ENCODE peak calls at places on chromosomes 1 and 21, in six cellular contexts. H is aorta, R is mammary epithelial cell, I is astrocyte, D is tibial nerve, S is IMR-90. F is an unnamed sample. For H3K4me1, the result is how much of the 10 kb centered on the place peaks cover.

GRCh38 chr21:29007135-29007534 is 12.0 kb downstream of the RWDD2B start:
- DNase-seq in R (no peak), S (no peak), I (no peak), H (no peak), D (no peak), F (no peak)

GRCh38 chr21:42439284-42440186 is 35.8 kb downstream of the UBASH3A start:
- DNase-seq in H (no peak), D (no peak), R (no peak), I (no peak), S (no peak), F (no peak)

GRCh38 chr1:94389298-94389697 is 28.9 kb upstream of the ABCD3 start:
- DNase-seq in R (no peak), I (no peak), D (no peak), S (no peak), H (no peak), F (no peak)

GRCh38 chr1:61580417-61580816 is 144.5 kb downstream of the TM2D1 start:
- DNase-seq in H (no peak), S (no peak), D (no peak), I (no peak), R (no peak), F (no peak)

GRCh38 chr1:182175340-182176068 is 114.0 kb upstream of the ZNF648 start:
- DNase-seq in H (no peak), I (no peak), D (no peak), R (peak), S (no peak), F (no peak)

GRCh38 chr1:46086581-46086980 is 45.8 kb downstream of the PIK3R3 start:
- DNase-seq in D (no peak), S (peak), H (no peak), I (no peak), R (peak), F (no peak)

GRCh38 chr21:16004121-16004520 is 274.3 kb downstream of the USP25 start:
- DNase-seq in D (no peak), H (no peak), I (no peak), S (peak), R (no peak), F (no peak)

GRCh38 chr1:23403038-23403336 is 21.6 kb downstream of the TCEA3 start:
- DNase-seq in R (peak), S (peak), H (no peak), D (peak), I (peak), F (peak)

GRCh38 chr1:201561604-201562003 is 22.7 kb downstream of the NAV1 start:
- DNase-seq in H (no peak), D (no peak), R (no peak), S (no peak), I (no peak), F (peak)

GRCh38 chr21:42468511-42469131 is 27.4 kb downstream of the RSPH1 start:
- DNase-seq in S (no peak), D (no peak), R (peak), I (peak), H (no peak), F (no peak)

GRCh38 chr1:58848818-58849411 is 65.1 kb upstream of the JUN start:
- DNase-seq in I (peak), D (peak), S (peak), H (peak), R (peak), F (peak)

GRCh38 chr1:10494754-10495474 is 20.2 kb downstream of the PEX14 start:
- DNase-seq in R (peak), S (peak), H (peak), D (peak), I (no peak), F (peak)

GRCh38 chr1:206878456-206878855 is 13.0 kb downstream of the IL20 start:
- DNase-seq in R (no peak), D (no peak), S (no peak), H (no peak), I (no peak), F (no peak)

GRCh38 chr1:6349254-6349943 is 44.2 kb downstream of the ACOT7 start:
- DNase-seq in S (no peak), I (no peak), H (no peak), D (no peak), R (no peak), F (no peak)

GRCh38 chr1:45563843-45564242 is 13.2 kb downstream of the AKR1A1 start:
- DNase-seq in D (no peak), H (no peak), R (no peak), S (no peak), I (no peak), F (no peak)

GRCh38 chr1:182135946-182136345 is 74.4 kb upstream of the ZNF648 start:
- DNase-seq in H (no peak), D (no peak), S (no peak), I (no peak), R (no peak), F (no peak)

GRCh38 chr1:204437796-204438570 is 26.4 kb upstream of the PPP1R15B start:
- DNase-seq in I (no peak), D (no peak), S (no peak), H (no peak), R (peak), F (no peak)

GRCh38 chr1:18965206-18966173 is 9.0 kb upstream of the IFFO2 start:
- DNase-seq in R (peak), D (no peak), I (peak), S (peak), H (peak), F (peak)

DNA sequence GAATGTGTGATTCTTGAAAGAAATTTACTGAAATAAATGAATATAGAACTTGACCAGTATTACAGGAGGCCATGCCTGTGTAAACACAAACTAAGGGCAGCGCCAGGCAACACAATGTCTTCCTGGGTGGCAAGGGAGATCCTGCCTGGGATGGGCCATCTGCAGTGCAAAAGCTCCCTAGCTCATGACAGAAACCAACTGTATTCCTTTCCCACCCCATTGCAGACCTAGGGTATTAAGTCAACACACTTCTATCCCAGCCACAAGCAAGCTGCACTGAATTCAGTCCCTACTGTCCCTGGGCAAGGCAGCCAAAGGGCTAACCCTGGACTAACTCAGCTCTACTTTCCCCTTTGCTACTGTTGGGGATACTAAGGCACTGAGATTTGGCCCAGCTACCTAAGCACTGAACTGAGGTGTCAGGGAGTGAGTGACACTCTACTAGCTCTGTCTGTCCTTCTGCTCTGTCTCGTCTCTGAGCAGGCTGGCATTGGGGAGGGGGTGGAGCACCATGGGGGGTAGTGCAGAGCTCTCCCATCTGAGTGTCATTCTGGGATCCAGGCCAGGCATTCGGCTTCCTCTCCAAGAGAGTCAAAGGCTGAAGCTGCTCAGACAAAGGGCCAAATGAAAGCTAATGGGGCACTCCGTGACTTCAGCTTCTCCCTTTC is 2.5 kb downstream of the INKA2 start:
- DNase-seq in H (peak), D (no peak), S (peak), I (no peak), R (no peak), F (no peak)
- H3K4me3 ChIP-seq in H (no peak), D (no peak), S (no peak), I (no peak), R (no peak), F (peak)

GRCh38 chr1:109622103-109622892 is 2.7 kb downstream of the AMPD2 start:
- DNase-seq in D (peak), R (no peak), S (no peak), H (no peak), I (no peak), F (no peak)

GRCh38 chr1:109624215-109625010 is 4.8 kb downstream of the AMPD2 start:
- DNase-seq in H (no peak), I (no peak), R (no peak), S (no peak), D (peak), F (no peak)

GRCh38 chr1:109623601-109624161 is 4.0 kb downstream of the AMPD2 start:
- DNase-seq in I (no peak), S (no peak), R (no peak), D (peak), H (no peak), F (peak)

GRCh38 chr1:109621402-109622101 is 1.9 kb downstream of the AMPD2 start:
- DNase-seq in I (no peak), S (no peak), H (no peak), R (no peak), D (no peak), F (no peak)

DNA sequence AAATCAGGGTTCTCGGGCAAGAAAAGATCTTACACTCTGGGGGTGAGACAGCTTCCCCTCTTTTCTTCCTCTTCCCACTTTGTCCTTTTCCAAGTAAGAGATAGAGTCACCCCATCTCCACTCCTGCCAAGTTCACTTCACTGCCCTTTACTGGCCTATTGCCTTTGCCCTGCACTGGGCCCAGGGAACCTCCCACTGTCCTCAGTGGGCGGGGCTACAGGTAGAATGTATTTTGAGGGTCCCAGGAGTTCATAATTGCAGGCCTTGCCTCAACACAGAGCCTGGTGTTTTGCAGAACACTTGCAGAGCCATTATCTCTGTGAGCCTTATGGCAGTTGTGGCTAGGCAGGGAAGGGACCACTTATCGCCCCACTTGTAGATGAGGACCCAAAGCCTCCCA is 3.3 kb downstream of the AMPD2 start:
- DNase-seq in R (no peak), I (no peak), S (no peak), H (no peak), D (no peak), F (no peak)
- H3K4me1 ChIP-seq in R (under half), I (under half), S (under half), H (under half), D (under half), F (under half)

GRCh38 chr1:235011064-235011598 is 117.5 kb downstream of the TOMM20 start:
- DNase-seq in S (no peak), R (no peak), D (no peak), I (no peak), H (no peak), F (no peak)
- H3K4me3 ChIP-seq in S (no peak), R (no peak), D (no peak), I (peak), H (no peak), F (no peak)

GRCh38 chr1:12636098-12636950 is 7.6 kb upstream of the AADACL4 start:
- DNase-seq in S (peak), D (peak), H (peak), R (no peak), I (peak), F (peak)
- H3K4me1 ChIP-seq in S (under half), D (under half), H (under half), R (under half), I (under half), F (under half)

DNA sequence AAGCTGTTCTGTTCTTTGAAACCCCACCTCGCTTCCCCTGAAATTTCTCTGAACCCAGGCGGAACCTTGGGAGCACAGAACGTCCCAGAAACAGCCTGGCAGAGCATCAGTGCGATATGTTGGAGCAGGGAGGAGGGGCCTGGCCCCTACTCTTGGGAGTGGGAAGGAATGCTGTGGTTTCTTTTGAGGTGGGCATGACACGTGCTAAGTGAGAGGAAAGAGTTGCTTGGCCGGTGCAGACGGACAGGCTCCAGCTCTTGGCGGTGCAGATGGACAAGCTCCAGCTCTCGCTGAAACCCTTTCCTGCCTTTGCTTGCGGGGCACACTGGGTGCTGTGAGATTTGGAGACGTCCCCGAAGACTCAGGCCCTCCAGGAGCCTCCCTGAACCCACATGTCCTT is 15.9 kb downstream of the PDXK start:
- DNase-seq in R (no peak), I (peak), D (peak), S (peak), H (peak), F (no peak)
- H3K4me3 ChIP-seq in R (no peak), I (no peak), D (peak), S (no peak), H (no peak), F (no peak)

DNA sequence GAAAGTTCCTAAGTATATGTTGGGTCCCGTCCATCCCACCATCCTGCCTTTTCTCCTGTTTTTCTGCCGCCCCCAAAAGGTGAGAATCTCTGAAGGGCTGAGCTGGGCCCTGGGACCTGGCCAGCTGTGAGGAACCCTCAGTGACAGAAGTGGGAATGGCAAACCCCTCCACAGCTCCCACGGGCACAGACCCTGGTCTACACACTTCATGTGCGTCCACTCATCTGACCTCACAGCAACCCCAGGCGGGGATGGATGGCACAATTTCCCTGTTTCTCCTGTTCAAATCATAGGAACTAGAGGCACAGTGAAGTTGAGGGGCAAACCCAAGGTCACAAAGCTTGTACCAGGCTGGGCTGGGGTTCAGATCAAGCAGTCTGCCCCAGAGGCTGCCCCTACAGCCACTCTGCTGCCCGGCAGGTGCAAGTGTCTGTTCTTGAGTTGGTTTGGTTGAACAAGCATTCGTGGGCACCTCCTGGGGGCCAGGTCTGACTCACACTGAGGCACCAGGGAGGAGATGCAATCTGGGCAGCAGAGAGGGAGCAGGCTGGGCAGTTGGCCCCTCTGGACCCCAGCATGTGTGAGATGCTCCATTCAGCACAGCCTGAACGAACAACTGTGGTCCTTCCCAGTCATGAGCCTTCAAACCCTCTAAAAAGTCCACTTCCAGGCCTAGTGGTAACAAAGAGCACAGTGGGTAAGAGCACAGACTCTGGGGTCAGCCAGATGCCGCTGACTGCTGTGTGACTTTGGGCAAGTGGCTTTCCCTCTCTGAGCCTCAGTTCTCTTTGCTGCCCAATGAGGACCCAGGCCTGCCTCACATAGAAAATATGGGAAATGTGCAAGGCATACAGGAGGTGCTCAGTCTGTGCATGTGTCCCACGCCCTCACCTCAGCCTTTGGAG is 4.0 kb downstream of the EDN2 start:
- DNase-seq in I (no peak), S (no peak), H (peak), R (no peak), D (no peak), F (no peak)
- H3K4me1 ChIP-seq in I (under half), S (under half), H (under half), R (under half), D (under half), F (under half)

DNA sequence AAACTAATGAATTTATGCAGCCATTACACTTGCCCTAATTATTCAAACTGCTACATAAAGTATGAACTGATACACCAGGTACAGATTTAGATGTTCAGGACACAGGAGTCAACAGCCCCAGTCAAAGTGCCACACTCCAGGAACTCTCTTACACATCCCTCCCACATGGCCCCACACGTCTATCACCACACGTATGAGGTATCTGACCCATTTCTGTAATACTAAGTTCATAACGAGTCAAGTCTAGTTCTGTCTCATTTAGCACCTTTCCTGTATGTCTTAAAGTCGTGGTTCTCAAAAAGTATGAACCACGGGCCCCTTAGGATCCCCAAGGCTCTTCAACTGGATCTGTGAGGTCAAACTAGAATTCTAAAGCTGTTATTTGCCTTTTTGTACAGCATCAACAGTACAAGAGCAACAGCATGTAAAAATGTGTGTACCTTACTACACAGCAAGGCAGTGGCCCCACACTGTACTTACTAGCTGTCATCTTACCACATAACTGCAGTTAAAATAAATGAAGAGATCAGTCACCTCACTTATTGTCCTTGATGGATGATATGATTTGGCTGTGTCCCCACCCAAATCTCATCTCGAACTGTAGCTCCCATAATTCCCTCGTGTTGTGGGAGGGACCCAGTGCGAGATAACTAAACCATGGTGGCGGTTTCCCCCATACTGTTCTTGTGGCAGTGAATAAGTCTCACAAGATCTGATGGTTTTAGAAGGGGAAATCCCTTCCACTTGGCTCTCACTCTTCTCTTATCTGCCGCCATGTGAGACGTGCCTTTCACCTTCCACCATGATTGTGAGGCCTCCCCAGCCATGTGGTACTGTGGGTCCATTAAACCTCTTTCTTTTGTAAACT is 42.6 kb downstream of the SIPA1L2 start:
- DNase-seq in H (no peak), I (no peak), S (no peak), R (no peak), D (no peak), F (no peak)
- H3K4me3 ChIP-seq in H (no peak), I (no peak), S (no peak), R (no peak), D (no peak), F (no peak)

GRCh38 chr1:8814870-8815269 is 2.6 kb downstream of the RERE start:
- DNase-seq in D (no peak), R (peak), I (no peak), H (no peak), S (no peak), F (no peak)
- H3K4me1 ChIP-seq in D (under half), R (under half), I (under half), H (under half), S (under half), F (under half)

GRCh38 chr1:198629610-198630009 is 9.2 kb upstream of the PTPRC start:
- DNase-seq in R (no peak), D (no peak), S (no peak), H (no peak), I (no peak), F (no peak)
- H3K4me3 ChIP-seq in R (no peak), D (no peak), S (no peak), H (no peak), I (no peak), F (no peak)

F was measured in adipocyte.